ENCODE peak calls at places on chromosomes 1 and 21, in eight cellular contexts. G is A549, M is esophagus muscularis mucosa, F is SK-N-SH, U is tibial nerve, I is transverse colon, D is tibial artery, P is uterus. W is an unnamed sample.

GRCh38 chr1:167447521-167448136 is 70.7 kb downstream of the CD247 start:
- DNase-seq in G (peak; percentile 24), M (no peak), F (no peak), U (no peak), I (peak; percentile 64), D (peak; percentile 38), P (peak; percentile 7), W (peak; percentile 55)

GRCh38 chr1:53771648-53772047 is 32.7 kb upstream of the GLIS1 start:
- DNase-seq in G (no peak), M (no peak), F (no peak), U (no peak), I (no peak), D (no peak), P (no peak), W (no peak)

GRCh38 chr1:236997882-236998281 is 6.4 kb downstream of the MT1HL1 start:
- DNase-seq in G (no peak), M (peak; percentile 91), F (no peak), U (no peak), I (no peak), D (no peak), P (no peak), W (no peak)

GRCh38 chr1:44640178-44640865 is 34.0 kb downstream of the TMEM53 start:
- DNase-seq in G (no peak), M (no peak), F (no peak), U (no peak), I (no peak), D (no peak), P (no peak), W (no peak)

GRCh38 chr1:176987016-176987415 is 177.5 kb downstream of the ASTN1 start:
- DNase-seq in G (no peak), M (no peak), F (no peak), U (no peak), I (no peak), D (no peak), P (no peak), W (no peak)

GRCh38 chr1:186985889-186986491 is 157.2 kb downstream of the PLA2G4A start:
- DNase-seq in G (peak; percentile 33), M (no peak), F (peak; percentile 39), U (no peak), I (no peak), D (no peak), P (no peak), W (no peak)

GRCh38 chr1:89884718-89885596 is 64.1 kb downstream of the LRRC8D start:
- DNase-seq in G (no peak), M (no peak), F (no peak), U (no peak), I (no peak), D (no peak), P (no peak), W (no peak)

GRCh38 chr1:119865607-119866006 is 30.7 kb downstream of the ADAM30 start:
- DNase-seq in G (no peak), M (no peak), F (no peak), U (no peak), I (no peak), D (no peak), P (no peak), W (no peak)

GRCh38 chr1:234975122-234975940 is 153.3 kb downstream of the TOMM20 start:
- DNase-seq in G (peak; percentile 82), M (no peak), F (no peak), U (no peak), I (no peak), D (no peak), P (peak; percentile 13), W (peak; percentile 67)

GRCh38 chr1:209428241-209428921 is 155.1 kb upstream of the CAMK1G start:
- DNase-seq in G (no peak), M (no peak), F (no peak), U (no peak), I (no peak), D (no peak), P (no peak), W (no peak)

GRCh38 chr1:46458190-46458589 is 31.4 kb upstream of the DMBX1 start:
- DNase-seq in G (no peak), M (no peak), F (no peak), U (no peak), I (no peak), D (no peak), P (no peak), W (no peak)

GRCh38 chr1:160219062-160219929 is 14.1 kb downstream of the PEA15 start:
- DNase-seq in G (peak; percentile 55), M (no peak), F (peak; percentile 55), U (no peak), I (peak; percentile 52), D (peak; percentile 55), P (no peak), W (no peak)

GRCh38 chr1:97160796-97161195 is 439.2 kb downstream of the PTBP2 start:
- DNase-seq in G (no peak), M (no peak), F (no peak), U (no peak), I (no peak), D (no peak), P (no peak), W (no peak)

GRCh38 chr1:67367370-67368345 is 60.0 kb downstream of the IL12RB2 start:
- DNase-seq in G (peak; percentile 15), M (no peak), F (peak; percentile 78), U (no peak), I (peak; percentile 14), D (peak; percentile 31), P (peak; percentile 16), W (peak; percentile 64)

GRCh38 chr1:67831850-67832513 is 1.3 kb downstream of the GNG12 start:
- DNase-seq in G (peak; percentile 67), M (no peak), F (peak; percentile 75), U (peak; percentile 29), I (peak; percentile 68), D (peak; percentile 72), P (peak; percentile 61), W (peak; percentile 60)

GRCh38 chr1:32172621-32173245 is 6.7 kb upstream of the TXLNA start:
- DNase-seq in G (no peak), M (no peak), F (no peak), U (no peak), I (no peak), D (no peak), P (no peak), W (no peak)

GRCh38 chr1:170196490-170196889 is 50.7 kb downstream of the NTMT2 start:
- DNase-seq in G (no peak), M (no peak), F (no peak), U (no peak), I (no peak), D (no peak), P (no peak), W (no peak)

GRCh38 chr1:15195420-15196052 is 42.0 kb downstream of the TMEM51 start:
- DNase-seq in G (no peak), M (no peak), F (no peak), U (no peak), I (no peak), D (no peak), P (peak; percentile 31), W (no peak)

GRCh38 chr1:76294470-76295194 is 220.1 kb downstream of the ST6GALNAC3 start:
- DNase-seq in G (no peak), M (no peak), F (no peak), U (no peak), I (no peak), D (no peak), P (no peak), W (no peak)

GRCh38 chr1:66271216-66271903 is 262.6 kb upstream of the SGIP1 start:
- DNase-seq in G (peak; percentile 78), M (peak; percentile 95), F (peak; percentile 72), U (peak; percentile 78), I (peak; percentile 73), D (peak; percentile 87), P (peak; percentile 86), W (peak; percentile 81)

GRCh38 chr21:39633043-39633442 is 20.3 kb downstream of the B3GALT5 start:
- DNase-seq in G (peak; percentile 36), M (peak; percentile 14), F (no peak), U (no peak), I (no peak), D (no peak), P (no peak), W (no peak)
- H3K4me1 ChIP-seq in G (peaks cover 58% of the 10 kb centered on the region), M (no peaks in the 10 kb centered on the region), F (no peaks in the 10 kb centered on the region), U (no peaks in the 10 kb centered on the region), I (peaks cover under 1% of the 10 kb centered on the region), D (no peaks in the 10 kb centered on the region), P (no peaks in the 10 kb centered on the region), W (peaks cover 26% of the 10 kb centered on the region)

DNA sequence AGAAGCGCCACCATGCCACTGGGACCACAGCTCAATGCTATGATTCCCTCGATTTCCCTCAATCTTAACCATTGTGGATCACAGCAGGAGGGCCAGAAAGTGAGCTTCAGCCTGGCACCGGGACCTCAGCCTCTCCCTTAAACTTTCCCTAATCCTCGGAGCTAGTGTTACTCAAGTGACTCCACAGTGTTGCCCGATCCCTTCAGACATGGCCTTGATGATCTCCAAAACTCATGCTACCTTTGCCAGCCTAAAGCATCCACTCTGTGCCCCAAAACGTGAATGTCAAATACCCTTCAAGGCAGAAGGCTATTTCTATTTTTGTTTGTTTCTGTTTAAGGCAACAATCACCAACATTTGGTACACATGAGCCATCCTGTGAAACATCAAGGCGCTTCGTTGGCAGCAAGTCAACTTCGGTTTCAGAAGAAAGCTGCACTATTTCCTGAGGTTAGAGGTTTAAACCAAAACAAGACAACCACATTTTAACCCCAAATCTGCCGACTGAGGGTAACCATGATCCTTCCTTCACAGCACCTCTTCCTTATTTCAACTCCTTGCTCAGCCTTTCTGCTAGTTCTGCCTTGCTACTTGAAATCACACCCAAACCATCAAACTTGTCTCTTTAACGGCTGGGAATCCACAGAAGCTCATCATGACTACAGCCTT is 94.4 kb upstream of the KRTAP19-8 start:
- DNase-seq in G (no peak), M (no peak), F (no peak), U (no peak), I (peak; percentile 43), D (no peak), P (no peak), W (no peak)
- H3K4me3 ChIP-seq in G (no peak overlapping the region), M (no peak overlapping the region), F (no peak overlapping the region), U (no peak overlapping the region), I (no peak overlapping the region), D (no peak overlapping the region), P (no peak overlapping the region), W (no peak overlapping the region)

GRCh38 chr1:81144240-81144639 is 656.5 kb upstream of the ADGRL2 start:
- DNase-seq in G (no peak), M (no peak), F (no peak), U (no peak), I (no peak), D (no peak), P (no peak), W (no peak)
- TF ChIP-seq CTCF in G (no peak), M (no peak), F (no peak), U (no peak), I (no peak), D (no peak), P (no peak), W (no peak)

GRCh38 chr1:17892225-17892624 is 137.1 kb downstream of the ACTL8 start:
- DNase-seq in G (no peak), M (no peak), F (peak; percentile 64), U (no peak), I (no peak), D (no peak), P (no peak), W (peak; percentile 87)

GRCh38 chr1:17895986-17896385 is 140.9 kb downstream of the ACTL8 start:
- DNase-seq in G (no peak), M (no peak), F (no peak), U (no peak), I (no peak), D (no peak), P (no peak), W (no peak)

GRCh38 chr1:17892851-17893250 is 137.7 kb downstream of the ACTL8 start:
- DNase-seq in G (no peak), M (no peak), F (no peak), U (no peak), I (no peak), D (no peak), P (no peak), W (no peak)

GRCh38 chr1:17893891-17894631 is 138.9 kb downstream of the ACTL8 start:
- DNase-seq in G (no peak), M (no peak), F (no peak), U (no peak), I (no peak), D (no peak), P (no peak), W (no peak)

GRCh38 chr1:17895401-17895800 is 140.3 kb downstream of the ACTL8 start:
- DNase-seq in G (no peak), M (no peak), F (no peak), U (no peak), I (no peak), D (no peak), P (no peak), W (no peak)
- H3K4me1 ChIP-seq in G (peaks cover 2% of the 10 kb centered on the region), M (peaks cover 20% of the 10 kb centered on the region), F (peaks cover 14% of the 10 kb centered on the region), U (no peaks in the 10 kb centered on the region), I (no peaks in the 10 kb centered on the region), D (peaks cover 19% of the 10 kb centered on the region), P (no peaks in the 10 kb centered on the region), W (peaks cover 21% of the 10 kb centered on the region)